ENCODE peak calls at places on chromosomes 11 and 22, in seven cellular contexts. R is naive thymus-derived CD4-positive, alpha-beta T cell; D is left cardiac atrium; N is gastrocnemius medialis; K is stimulated activated naive CD8-positive, alpha-beta T cell treated with anti-CD3 and anti-CD28 coated beads, Interleukin-15, amount 100 ng/mL, for 72 hours; X is T-cell; C is mucosa of descending colon. S is an unnamed sample.

GRCh38 chr11:111823629-111824028 is 47.8 kb downstream of the ALG9 start:
- ATAC-seq in X (no peak), D (no peak), C (no peak), K (no peak), R (no peak), N (no peak), S (no peak)

GRCh38 chr11:3341298-3341697 is 37.6 kb downstream of the ZNF195 start:
- ATAC-seq in X (no peak), K (peak; percentile 60), C (peak; percentile 66), N (no peak), R (peak; percentile 42), D (no peak), S (peak; percentile 85)

GRCh38 chr11:46597609-46598219 is 3.9 kb upstream of the AMBRA1 start:
- ATAC-seq in D (no peak), N (no peak), C (no peak), X (no peak), R (no peak), K (no peak), S (no peak)

GRCh38 chr11:65298131-65298535 is 16.5 kb upstream of the CDC42EP2 start:
- ATAC-seq in N (peak; percentile 60), K (no peak), X (no peak), D (peak; percentile 77), R (no peak), C (peak; percentile 48), S (no peak)

GRCh38 chr11:124238512-124238911 is 2.4 kb upstream of the OR8G1 start:
- ATAC-seq in D (no peak), C (no peak), X (no peak), K (no peak), N (no peak), R (no peak), S (no peak)

GRCh38 chr11:93822359-93822758 is 28.1 kb downstream of the VSTM5 start:
- ATAC-seq in X (no peak), K (no peak), D (no peak), N (no peak), C (no peak), R (no peak), S (no peak)

GRCh38 chr11:101030692-101031091 is 98.9 kb downstream of the PGR start:
- ATAC-seq in C (no peak), N (no peak), D (no peak), X (no peak), K (no peak), R (no peak), S (no peak)

GRCh38 chr11:44189986-44190882 is 94.8 kb downstream of the EXT2 start:
- ATAC-seq in C (no peak), X (no peak), N (no peak), D (no peak), K (peak; percentile 67), R (no peak), S (no peak)

GRCh38 chr11:6414874-6415328 is 4.0 kb downstream of the APBB1 start:
- ATAC-seq in C (no peak), R (peak; percentile 7), D (no peak), N (no peak), K (peak; percentile 55), X (no peak), S (no peak)

GRCh38 chr22:26554956-26555355 is 35.0 kb downstream of the TPST2 start:
- ATAC-seq in D (no peak), N (no peak), K (no peak), C (no peak), X (no peak), R (no peak), S (no peak)

GRCh38 chr11:63670738-63671321 is 346 bp downstream of the ATL3 start:
- ATAC-seq in D (peak; percentile 77), K (peak; percentile 18), C (peak; percentile 79), X (peak; percentile 20), R (peak; percentile 24), N (peak; percentile 50), S (peak; percentile 61)

GRCh38 chr11:110125632-110126031 is 32.4 kb downstream of the ZC3H12C start:
- ATAC-seq in R (no peak), D (peak; percentile 41), C (peak; percentile 42), N (no peak), X (no peak), K (no peak), S (no peak)

GRCh38 chr22:29510542-29510941 is 30.5 kb downstream of the NEFH start:
- ATAC-seq in R (no peak), X (no peak), K (no peak), N (no peak), D (no peak), C (no peak), S (no peak)

GRCh38 chr22:19776433-19777031 is 16.0 kb downstream of the TBX1 start:
- ATAC-seq in N (no peak), X (peak; percentile 73), K (no peak), R (peak; percentile 20), D (no peak), C (no peak), S (peak; percentile 58)

GRCh38 chr11:122937978-122938377 is 43.7 kb downstream of the BSX start:
- ATAC-seq in R (no peak), D (no peak), C (no peak), X (no peak), K (no peak), N (no peak), S (no peak)

GRCh38 chr11:68016161-68016903 is 6.2 kb downstream of the ALDH3B1 start:
- ATAC-seq in R (no peak), C (no peak), X (no peak), N (no peak), K (no peak), D (no peak), S (no peak)

GRCh38 chr11:96008161-96008560 is 84.3 kb upstream of the MTMR2 start:
- ATAC-seq in R (no peak), C (no peak), N (no peak), D (no peak), K (no peak), X (no peak), S (peak; percentile 34)

GRCh38 chr11:26297179-26297970 is 34.6 kb upstream of the ANO3 start:
- ATAC-seq in D (peak; percentile 68), K (no peak), R (no peak), C (peak; percentile 56), N (no peak), X (no peak), S (peak; percentile 85)

GRCh38 chr11:122671270-122671906 is 15.9 kb downstream of the UBASH3B start:
- ATAC-seq in R (no peak), C (no peak), N (peak; percentile 36), D (peak; percentile 15), K (no peak), X (no peak), S (no peak)

GRCh38 chr11:19698493-19699292 is 13.9 kb upstream of the NAV2 start:
- ATAC-seq in R (no peak), D (peak; percentile 91), N (peak; percentile 94), C (no peak), X (no peak), K (no peak), S (no peak)

GRCh38 chr11:117376517-117376916 is 48.9 kb downstream of the CEP164 start:
- ATAC-seq in N (no peak), X (no peak), D (peak; percentile 61), C (no peak), R (no peak), K (no peak), S (no peak)

GRCh38 chr22:40070701-40071100 is 75.9 kb downstream of the FAM83F start:
- ATAC-seq in D (peak; percentile 71), K (peak; percentile 56), X (no peak), N (peak; percentile 90), C (no peak), R (no peak), S (peak; percentile 36)

GRCh38 chr11:46342237-46342636 is 5.0 kb upstream of the DGKZ start:
- ATAC-seq in C (no peak), R (no peak), K (no peak), D (no peak), N (no peak), X (peak; percentile 17), S (no peak)

GRCh38 chr11:70331901-70332300 is 61.4 kb downstream of the PPFIA1 start:
- ATAC-seq in K (no peak), D (no peak), N (no peak), C (no peak), R (no peak), X (no peak), S (no peak)

GRCh38 chr11:70225629-70226582 is 22.8 kb downstream of the FADD start:
- ATAC-seq in K (no peak), D (no peak), X (no peak), C (peak; percentile 96), R (no peak), N (peak; percentile 27), S (no peak)

GRCh38 chr11:125982348-125982730 is 36.5 kb downstream of the VSIG10L2 start:
- ATAC-seq in D (no peak), R (no peak), N (no peak), C (no peak), K (no peak), X (no peak), S (no peak)

GRCh38 chr11:86414032-86414431 is 39.3 kb downstream of the CCDC81 start:
- ATAC-seq in K (no peak), D (no peak), R (no peak), X (no peak), N (no peak), C (no peak), S (no peak)

GRCh38 chr22:33142282-33142681 is 84.1 kb upstream of the SYN3 start:
- ATAC-seq in X (no peak), R (no peak), D (no peak), C (no peak), N (no peak), K (no peak), S (no peak)

GRCh38 chr11:102184269-102184987 is 74.2 kb downstream of the YAP1 start:
- ATAC-seq in C (no peak), D (no peak), N (no peak), X (no peak), R (no peak), K (no peak), S (peak; percentile 14)

GRCh38 chr11:70159612-70160570 is 43.2 kb upstream of the FADD start:
- ATAC-seq in D (peak; percentile 44), N (no peak), X (no peak), R (no peak), C (peak; percentile 88), K (no peak), S (peak; percentile 28)

GRCh38 chr11:27495710-27496300 is 10.8 kb downstream of the LIN7C start:
- ATAC-seq in D (no peak), K (no peak), X (no peak), C (no peak), N (no peak), R (no peak), S (no peak)

GRCh38 chr11:2088746-2089535 is 50.2 kb downstream of the IGF2 start:
- ATAC-seq in D (no peak), R (no peak), X (no peak), C (no peak), K (peak; percentile 59), N (no peak), S (no peak)

GRCh38 chr11:85955531-85955930 is 100.3 kb downstream of the CCDC83 start:
- ATAC-seq in R (no peak), K (no peak), X (no peak), D (peak; percentile 73), N (peak; percentile 53), C (no peak), S (peak; percentile 87)

GRCh38 chr11:61603667-61604066 is 22.8 kb upstream of the SYT7 start:
- ATAC-seq in N (no peak), R (no peak), K (no peak), D (no peak), C (peak; percentile 10), X (no peak), S (no peak)

GRCh38 chr11:68354181-68354872 is 41.9 kb downstream of the LRP5 start:
- ATAC-seq in X (no peak), K (no peak), N (peak; percentile 84), R (no peak), C (peak; percentile 95), D (peak; percentile 91), S (peak; percentile 94)

GRCh38 chr11:65470433-65470832 is 28.4 kb upstream of the MALAT1 start:
- ATAC-seq in C (no peak), X (no peak), N (peak; percentile 28), K (no peak), R (no peak), D (peak; percentile 9), S (no peak)

GRCh38 chr22:38830026-38830844 is 13.6 kb downstream of the NPTXR start:
- ATAC-seq in R (no peak), C (no peak), N (no peak), K (no peak), D (no peak), X (no peak), S (no peak)

GRCh38 chr11:110471315-110471714 is 41.6 kb downstream of the FDX1 start:
- ATAC-seq in C (no peak), D (no peak), K (no peak), N (no peak), X (no peak), R (no peak), S (no peak)

S was measured in SK-N-SH treated with all-trans-retinoic acid at 6 μM for 48 hours.